ENCODE peak calls at places on chromosome 13, in nine cellular contexts. Y is testis; O is thyroid gland; A is A673; V is uterus; K is mesenchymal stem cell; C is CD8-positive, alpha-beta memory T cell; B is lung; G is naive thymus-derived CD4-positive, alpha-beta T cell. M is an unnamed sample.

GRCh38 chr13:45838171-45838745 is 13.3 kb downstream of the SIAH3 start:
- DNase-seq in B (no peak), Y (no peak), A (peak; percentile 80), K (no peak), G (no peak), V (no peak), C (no peak), O (peak; percentile 64), M (no peak)

GRCh38 chr13:89375839-89376238 is 1704.7 kb downstream of the SLITRK5 start:
- DNase-seq in B (no peak), A (peak; percentile 35), Y (no peak), K (peak; percentile 18), G (no peak), C (no peak), O (no peak), V (no peak), M (no peak)

GRCh38 chr13:114027046-114027760 is 53.3 kb upstream of the C13orf46 start:
- DNase-seq in B (no peak), O (no peak), V (no peak), C (no peak), A (no peak), Y (no peak), G (no peak), K (no peak), M (peak; percentile 78)

GRCh38 chr13:74288361-74288911 is 154.2 kb upstream of the KLF12 start:
- DNase-seq in G (peak; percentile 42), B (no peak), C (peak; percentile 52), A (peak; percentile 48), O (peak; percentile 49), V (peak; percentile 25), Y (no peak), K (no peak), M (peak; percentile 49)

GRCh38 chr13:19680751-19681150 is 47.3 kb downstream of the MPHOSPH8 start:
- DNase-seq in K (peak; percentile 30), Y (no peak), V (no peak), G (no peak), O (no peak), C (no peak), B (no peak), A (no peak), M (no peak)

GRCh38 chr13:79124183-79124582 is 281.9 kb downstream of the RBM26 start:
- DNase-seq in Y (no peak), K (no peak), A (no peak), B (no peak), O (no peak), V (no peak), G (no peak), C (no peak), M (no peak)

GRCh38 chr13:94182185-94182761 is 297.2 kb downstream of the DCT start:
- DNase-seq in B (no peak), A (no peak), C (no peak), Y (no peak), V (no peak), O (no peak), G (no peak), K (no peak), M (no peak)

GRCh38 chr13:52359534-52359933 is 46.4 kb downstream of the THSD1 start:
- DNase-seq in C (no peak), K (no peak), A (no peak), V (no peak), O (no peak), B (no peak), Y (no peak), G (no peak), M (no peak)

GRCh38 chr13:33272531-33273124 is 12.9 kb downstream of the STARD13 start:
- DNase-seq in C (no peak), K (no peak), A (no peak), G (no peak), Y (no peak), V (no peak), O (no peak), B (no peak), M (no peak)
- H3K4me1 ChIP-seq in C (no peaks in the 10 kb centered on the region), K (peaks cover 6% of the 10 kb centered on the region), A (peaks cover 88% of the 10 kb centered on the region), G (no peaks in the 10 kb centered on the region), Y (peaks cover 33% of the 10 kb centered on the region), V (no peaks in the 10 kb centered on the region), O (peaks cover 35% of the 10 kb centered on the region), B (peaks cover 46% of the 10 kb centered on the region), M (no peaks in the 10 kb centered on the region)

GRCh38 chr13:35957996-35958395 is 173.2 kb downstream of the DCLK1 start:
- DNase-seq in B (no peak), Y (no peak), V (no peak), K (no peak), G (no peak), C (no peak), A (no peak), O (no peak), M (no peak)
- H3K27ac ChIP-seq in B (no peak overlapping the region), Y (no peak overlapping the region), V (peak overlapping the region; percentile 65), K (no peak overlapping the region), G (no peak overlapping the region), C (no peak overlapping the region), A (no peak overlapping the region), O (no peak overlapping the region), M (no peak overlapping the region)

GRCh38 chr13:29805994-29806748 is 44.2 kb downstream of the UBL3 start:
- DNase-seq in V (no peak), O (no peak), K (no peak), G (no peak), C (no peak), B (no peak), A (no peak), Y (no peak), M (no peak)
- H3K4me1 ChIP-seq in V (peaks cover 5% of the 10 kb centered on the region), O (peaks cover 18% of the 10 kb centered on the region), K (peaks cover 2% of the 10 kb centered on the region), G (peaks cover 8% of the 10 kb centered on the region), C (peaks cover 11% of the 10 kb centered on the region), B (peaks cover 22% of the 10 kb centered on the region), A (no peaks in the 10 kb centered on the region), Y (peaks cover 10% of the 10 kb centered on the region), M (peaks cover 3% of the 10 kb centered on the region)

GRCh38 chr13:35891486-35891885 is 239.7 kb downstream of the DCLK1 start:
- DNase-seq in Y (no peak), B (peak; percentile 11), O (no peak), K (no peak), G (no peak), C (no peak), V (no peak), A (no peak), M (no peak)

GRCh38 chr13:35891973-35892441 is 239.2 kb downstream of the DCLK1 start:
- DNase-seq in C (no peak), Y (no peak), O (no peak), K (no peak), G (no peak), V (no peak), A (no peak), B (peak; percentile 17), M (no peak)

GRCh38 chr13:35889560-35889959 is 241.6 kb downstream of the DCLK1 start:
- DNase-seq in K (no peak), B (no peak), O (no peak), G (no peak), V (no peak), C (no peak), Y (no peak), A (no peak), M (no peak)

GRCh38 chr13:35894636-35895035 is 236.5 kb downstream of the DCLK1 start:
- DNase-seq in B (no peak), C (no peak), K (no peak), Y (no peak), O (no peak), A (no peak), V (no peak), G (no peak), M (no peak)

DNA sequence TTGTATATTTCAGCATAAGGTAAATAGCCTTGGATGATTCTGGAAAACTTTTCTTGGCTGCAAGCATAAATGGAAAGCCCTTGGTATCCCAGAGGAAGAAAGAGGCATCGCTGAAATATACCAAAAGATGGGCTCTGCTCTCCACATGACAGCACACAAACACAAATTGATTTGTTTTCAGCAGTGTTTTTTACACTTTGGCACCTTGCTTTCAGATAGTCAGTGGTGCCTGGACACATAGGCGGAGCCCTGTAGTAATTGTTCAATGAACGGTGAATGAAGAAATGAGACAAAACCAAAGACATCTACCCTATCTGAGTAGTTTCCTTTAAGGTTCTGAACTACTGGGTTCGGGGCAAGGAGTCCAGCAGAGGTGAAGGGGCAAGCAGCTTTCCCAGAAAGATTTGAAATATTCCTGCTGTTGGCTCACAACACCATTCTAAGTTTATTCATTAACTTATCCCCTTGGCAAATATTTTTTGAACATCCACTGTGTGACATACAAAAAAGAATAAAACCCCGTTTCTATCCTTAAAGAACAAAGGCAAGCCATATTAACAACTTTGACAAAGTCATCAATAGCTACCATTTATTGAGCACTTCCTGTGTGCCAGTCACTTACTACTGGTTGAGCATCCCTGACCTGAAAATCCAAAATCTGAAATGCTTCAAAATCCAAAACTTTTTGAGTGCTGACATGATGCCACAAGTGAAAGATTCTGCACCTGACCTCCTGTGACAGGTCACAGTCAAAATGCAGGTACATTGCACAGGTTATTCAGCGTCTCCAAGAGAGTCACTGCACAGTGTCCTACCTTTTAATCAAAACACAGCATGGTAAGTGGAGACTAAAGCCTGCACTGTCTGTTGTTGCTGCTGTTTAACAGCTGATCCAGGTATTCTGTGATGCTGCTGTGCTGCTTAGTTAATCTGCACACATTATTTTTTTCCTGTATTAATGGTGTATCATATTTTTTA is 238.1 kb downstream of the DCLK1 start:
- DNase-seq in K (no peak), Y (no peak), A (no peak), C (no peak), B (peak; percentile 14), O (no peak), V (no peak), G (no peak), M (no peak)
- H3K27ac ChIP-seq in K (no peak overlapping the region), Y (no peak overlapping the region), A (no peak overlapping the region), C (no peak overlapping the region), B (no peak overlapping the region), O (no peak overlapping the region), V (no peak overlapping the region), G (no peak overlapping the region), M (no peak overlapping the region)

GRCh38 chr13:97269603-97270002 is 47.5 kb downstream of the MBNL2 start:
- DNase-seq in Y (no peak), O (no peak), G (no peak), B (no peak), V (no peak), A (no peak), C (no peak), K (no peak), M (no peak)
- H3K4me1 ChIP-seq in Y (peaks cover 16% of the 10 kb centered on the region), O (peaks cover 23% of the 10 kb centered on the region), G (no peaks in the 10 kb centered on the region), B (peaks cover 31% of the 10 kb centered on the region), V (peaks cover 4% of the 10 kb centered on the region), A (peaks cover 16% of the 10 kb centered on the region), C (no peaks in the 10 kb centered on the region), K (peaks cover 18% of the 10 kb centered on the region), M (peaks cover 3% of the 10 kb centered on the region)

GRCh38 chr13:29947839-29948238 is 97.4 kb upstream of the UBL3 start:
- DNase-seq in B (no peak), G (no peak), O (no peak), C (no peak), A (no peak), Y (no peak), V (no peak), K (no peak), M (no peak)
- H3K27ac ChIP-seq in B (no peak overlapping the region), G (no peak overlapping the region), O (no peak overlapping the region), C (no peak overlapping the region), A (no peak overlapping the region), Y (no peak overlapping the region), V (no peak overlapping the region), K (no peak overlapping the region), M (no peak overlapping the region)

DNA sequence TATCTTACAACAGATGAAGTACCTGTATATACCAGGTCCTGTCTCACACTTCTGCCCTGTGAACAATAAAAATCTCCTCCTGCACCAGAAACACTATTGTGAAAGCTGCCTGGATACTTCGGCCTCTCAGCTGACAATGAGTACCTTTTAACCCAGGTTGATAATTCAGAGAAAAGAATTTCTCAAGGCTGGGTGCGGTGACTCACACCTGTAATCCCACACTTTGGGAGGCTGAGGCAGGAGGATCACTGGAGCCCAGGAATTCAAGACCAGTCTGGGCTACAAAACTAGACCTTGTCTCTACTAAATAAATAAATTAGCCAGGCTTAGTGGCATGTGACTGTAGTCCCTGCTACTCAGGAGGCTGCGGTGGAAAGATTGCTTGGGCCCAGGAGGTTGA is 65.3 kb upstream of the TM9SF2 start:
- DNase-seq in G (no peak), B (no peak), A (no peak), C (no peak), V (no peak), O (no peak), Y (no peak), K (no peak), M (no peak)
- H3K4me1 ChIP-seq in G (peaks cover 48% of the 10 kb centered on the region), B (no peaks in the 10 kb centered on the region), A (no peaks in the 10 kb centered on the region), C (peaks cover 54% of the 10 kb centered on the region), V (no peaks in the 10 kb centered on the region), O (no peaks in the 10 kb centered on the region), Y (peaks cover 6% of the 10 kb centered on the region), K (peaks cover 10% of the 10 kb centered on the region), M (no peaks in the 10 kb centered on the region)

M was measured in aorta.